ENCODE peak calls at places on chromosomes 11 and 22, in seven cellular contexts. Y is heart right ventricle, A is bronchial epithelial cell, N is IMR-90, M is right atrium auricular region, S is GM23338, I is psoas muscle. W is an unnamed sample. For H3K27me3 and H3K36me3, the result is how much of the 10 kb centered on the place peaks cover.

GRCh38 chr11:95559899-95560298 is 229.7 kb downstream of the FAM76B start:
- DNase-seq in I (no peak), Y (no peak), N (no peak), S (no peak), M (no peak), A (no peak), W (no peak)

GRCh38 chr22:30314918-30315317 is 11.8 kb downstream of the TBC1D10A start:
- DNase-seq in M (no peak), N (peak), A (peak), Y (no peak), I (no peak), S (no peak), W (peak)

GRCh38 chr11:35387341-35387982 is 31.9 kb downstream of the SLC1A2 start:
- DNase-seq in S (no peak), I (no peak), N (peak), M (no peak), Y (no peak), A (no peak), W (no peak)

GRCh38 chr22:24548812-24549211 is 6.1 kb downstream of the GUCD1 start:
- DNase-seq in A (no peak), M (no peak), Y (no peak), I (no peak), N (no peak), S (no peak), W (no peak)

GRCh38 chr11:77410076-77410827 is 63.6 kb downstream of the PAK1 start:
- DNase-seq in S (peak), N (no peak), Y (no peak), M (no peak), I (no peak), A (no peak), W (no peak)

GRCh38 chr11:30406978-30407762 is 84.3 kb downstream of the ARL14EP start:
- DNase-seq in I (no peak), A (no peak), M (no peak), Y (no peak), S (peak), N (no peak), W (no peak)

GRCh38 chr11:126225266-126225665 is 13.7 kb downstream of the FAM118B start:
- DNase-seq in Y (no peak), M (no peak), A (no peak), N (no peak), I (no peak), S (no peak), W (no peak)

GRCh38 chr11:12088047-12088481 is 22.3 kb upstream of the MICAL2 start:
- DNase-seq in S (no peak), I (peak), A (peak), Y (peak), M (peak), N (peak), W (no peak)

GRCh38 chr11:93838967-93839366 is 11.5 kb downstream of the VSTM5 start:
- DNase-seq in N (no peak), A (no peak), I (no peak), Y (no peak), S (peak), M (no peak), W (no peak)

GRCh38 chr11:122215244-122215992 is 99.4 kb upstream of the BLID start:
- DNase-seq in N (peak), Y (peak), M (peak), S (peak), I (peak), A (peak), W (peak)

GRCh38 chr11:120558754-120559431 is 47.3 kb downstream of the GRIK4 start:
- DNase-seq in A (no peak), M (no peak), S (no peak), I (no peak), Y (no peak), N (no peak), W (no peak)

GRCh38 chr11:60872952-60873524 is 5.7 kb downstream of the ZP1 start:
- DNase-seq in A (no peak), Y (no peak), I (peak), S (peak), M (no peak), N (peak), W (no peak)

GRCh38 chr11:70063121-70063520 is 15.0 kb upstream of the ANO1 start:
- DNase-seq in M (peak), S (no peak), A (no peak), Y (no peak), N (no peak), I (no peak), W (no peak)

GRCh38 chr11:2133481-2134021 is 5.6 kb downstream of the IGF2 start:
- DNase-seq in I (peak), A (no peak), N (no peak), Y (peak), M (no peak), S (no peak), W (no peak)

GRCh38 chr11:29280452-29280851 is 736.4 kb downstream of the KCNA4 start:
- DNase-seq in A (peak), Y (no peak), N (peak), M (no peak), S (no peak), I (no peak), W (no peak)

GRCh38 chr11:35141538-35141937 is 2.6 kb downstream of the CD44 start:
- DNase-seq in M (peak), Y (peak), N (no peak), A (no peak), S (no peak), I (peak), W (no peak)

GRCh38 chr22:46777609-46777970 is 15.1 kb downstream of the TBC1D22A start:
- DNase-seq in A (no peak), I (no peak), Y (peak), S (no peak), N (no peak), M (no peak), W (peak)

GRCh38 chr11:46906596-46906995 is 11.8 kb downstream of the LRP4 start:
- DNase-seq in M (no peak), A (no peak), Y (no peak), I (no peak), N (peak), S (peak), W (no peak)

GRCh38 chr11:76668362-76669155 is 2.0 kb downstream of the LRRC32 start:
- DNase-seq in Y (no peak), S (no peak), M (no peak), A (no peak), I (peak), N (no peak), W (no peak)

GRCh38 chr22:33851240-33851639 is 69.0 kb downstream of the LARGE1 start:
- DNase-seq in S (no peak), Y (no peak), A (peak), M (no peak), N (peak), I (no peak), W (no peak)

GRCh38 chr11:77517753-77518152 is 43.9 kb upstream of the PAK1 start:
- DNase-seq in Y (no peak), A (no peak), N (no peak), M (no peak), S (peak), I (no peak), W (no peak)

GRCh38 chr22:24035296-24035695 is 24.2 kb downstream of the CABIN1 start:
- DNase-seq in N (no peak), S (no peak), A (no peak), I (no peak), M (no peak), Y (no peak), W (no peak)

GRCh38 chr22:42336527-42337227 is 66.2 kb upstream of the TCF20 start:
- DNase-seq in Y (no peak), A (no peak), S (no peak), I (no peak), N (no peak), M (no peak), W (no peak)

GRCh38 chr22:22408731-22409696 is 99.5 kb downstream of the ZNF280B start:
- DNase-seq in A (peak), S (peak), I (no peak), M (peak), N (peak), Y (no peak), W (peak)

GRCh38 chr11:134236834-134237556 is 12.5 kb downstream of the VPS26B start:
- DNase-seq in S (no peak), M (no peak), Y (no peak), I (no peak), N (peak), A (no peak), W (no peak)

GRCh38 chr11:120327311-120327710 is 2.2 kb downstream of the TLCD5 start:
- DNase-seq in A (no peak), Y (no peak), M (no peak), S (no peak), N (no peak), I (no peak), W (no peak)

GRCh38 chr11:112797072-112797471 is 164.1 kb upstream of the NCAM1 start:
- DNase-seq in A (no peak), M (no peak), Y (no peak), I (no peak), S (peak), N (no peak), W (no peak)

GRCh38 chr11:68982134-68982533 is 1.3 kb upstream of the MRGPRD start:
- DNase-seq in I (no peak), S (no peak), Y (no peak), M (no peak), N (no peak), A (no peak), W (no peak)

GRCh38 chr22:32951807-32952153 is 106.4 kb downstream of the SYN3 start:
- DNase-seq in S (no peak), N (no peak), I (peak), A (no peak), Y (peak), M (no peak), W (no peak)

GRCh38 chr11:10900686-10901415 is 43.0 kb upstream of the ZBED5 start:
- DNase-seq in N (peak), I (peak), Y (no peak), M (no peak), S (no peak), A (peak), W (no peak)

GRCh38 chr22:17910561-17911311 is 113.6 kb downstream of the MICAL3 start:
- DNase-seq in Y (peak), M (peak), S (peak), I (peak), N (peak), A (peak), W (no peak)

GRCh38 chr11:86742436-86742805 is 57.9 kb upstream of the PRSS23 start:
- DNase-seq in I (no peak), N (no peak), S (no peak), Y (no peak), A (no peak), M (no peak), W (no peak)

GRCh38 chr11:119323532-119324033 is 6.7 kb upstream of the MCAM start:
- DNase-seq in S (peak), N (peak), Y (no peak), M (peak), A (peak), I (peak), W (no peak)

GRCh38 chr22:41367680-41368542 is 13.8 kb upstream of the TEF start:
- DNase-seq in S (peak), Y (no peak), A (peak), M (peak), N (peak), I (no peak), W (no peak)

GRCh38 chr11:58204042-58204441 is at the start of gene OR1S2:
- DNase-seq in M (no peak), A (no peak), N (no peak), I (no peak), Y (no peak), S (no peak), W (no peak)
- H3K27me3 ChIP-seq in M (under half), A (under half), N (under half), I (under half), Y (under half), S (under half), W (under half)

DNA sequence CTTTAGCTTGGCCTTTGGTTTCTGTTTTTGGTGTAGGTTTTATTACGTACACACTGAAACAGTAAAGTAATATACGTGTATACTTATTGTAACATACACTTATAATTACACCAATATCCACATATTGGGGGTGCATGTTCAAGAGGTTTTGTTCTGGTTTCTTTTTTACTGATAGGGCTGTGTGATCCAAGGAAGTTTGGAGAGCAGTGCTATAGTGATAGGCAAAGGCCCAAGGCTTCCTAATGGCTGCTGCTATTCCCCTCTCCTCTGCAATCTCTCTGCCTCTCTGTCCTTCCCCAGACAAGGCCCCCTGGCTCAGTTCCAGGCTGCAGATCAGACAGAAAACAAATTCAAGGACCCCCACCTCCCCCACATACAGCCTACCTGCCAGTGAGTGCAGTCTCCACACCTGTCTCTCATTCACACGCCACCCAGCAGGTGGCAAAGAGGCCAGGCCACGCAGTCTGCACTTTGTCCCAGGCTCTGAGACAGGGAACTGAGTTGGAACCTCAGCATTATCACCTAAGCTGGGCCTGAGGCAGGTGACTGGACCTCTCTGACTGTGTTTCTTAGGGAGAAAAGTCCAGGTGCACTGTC is 15.1 kb downstream of the TMEM184B start:
- DNase-seq in M (no peak), N (no peak), S (peak), Y (no peak), I (no peak), A (no peak), W (no peak)
- H3K4me3 ChIP-seq in M (no peak), N (peak), S (no peak), Y (peak), I (peak), A (no peak), W (no peak)

GRCh38 chr11:72842126-72842525 is 27.9 kb downstream of the ATG16L2 start:
- DNase-seq in M (no peak), A (no peak), I (no peak), N (no peak), S (no peak), Y (no peak), W (no peak)
- H3K36me3 ChIP-seq in M (half or more), A (under half), I (under half), N (under half), S (under half), Y (half or more), W (under half)

GRCh38 chr11:116578971-116579687 is 193.7 kb downstream of the BUD13 start:
- DNase-seq in I (no peak), A (no peak), N (no peak), M (no peak), S (peak), Y (peak), W (no peak)
- H3K27me3 ChIP-seq in I (under half), A (under half), N (under half), M (under half), S (half or more), Y (half or more), W (under half)

GRCh38 chr11:75566763-75567279 is 4.8 kb downstream of the SERPINH1 start:
- DNase-seq in I (no peak), A (no peak), S (no peak), M (no peak), Y (no peak), N (no peak), W (no peak)

GRCh38 chr11:75565221-75565814 is 3.3 kb downstream of the SERPINH1 start:
- DNase-seq in I (peak), Y (peak), S (no peak), M (peak), N (peak), A (peak), W (no peak)

GRCh38 chr11:75563978-75564552 is 2.0 kb downstream of the SERPINH1 start:
- DNase-seq in I (peak), N (peak), S (peak), M (peak), A (no peak), Y (peak), W (no peak)

GRCh38 chr11:75567971-75568370 is 5.9 kb downstream of the SERPINH1 start:
- DNase-seq in I (no peak), N (no peak), M (no peak), Y (no peak), S (no peak), A (no peak), W (no peak)

DNA sequence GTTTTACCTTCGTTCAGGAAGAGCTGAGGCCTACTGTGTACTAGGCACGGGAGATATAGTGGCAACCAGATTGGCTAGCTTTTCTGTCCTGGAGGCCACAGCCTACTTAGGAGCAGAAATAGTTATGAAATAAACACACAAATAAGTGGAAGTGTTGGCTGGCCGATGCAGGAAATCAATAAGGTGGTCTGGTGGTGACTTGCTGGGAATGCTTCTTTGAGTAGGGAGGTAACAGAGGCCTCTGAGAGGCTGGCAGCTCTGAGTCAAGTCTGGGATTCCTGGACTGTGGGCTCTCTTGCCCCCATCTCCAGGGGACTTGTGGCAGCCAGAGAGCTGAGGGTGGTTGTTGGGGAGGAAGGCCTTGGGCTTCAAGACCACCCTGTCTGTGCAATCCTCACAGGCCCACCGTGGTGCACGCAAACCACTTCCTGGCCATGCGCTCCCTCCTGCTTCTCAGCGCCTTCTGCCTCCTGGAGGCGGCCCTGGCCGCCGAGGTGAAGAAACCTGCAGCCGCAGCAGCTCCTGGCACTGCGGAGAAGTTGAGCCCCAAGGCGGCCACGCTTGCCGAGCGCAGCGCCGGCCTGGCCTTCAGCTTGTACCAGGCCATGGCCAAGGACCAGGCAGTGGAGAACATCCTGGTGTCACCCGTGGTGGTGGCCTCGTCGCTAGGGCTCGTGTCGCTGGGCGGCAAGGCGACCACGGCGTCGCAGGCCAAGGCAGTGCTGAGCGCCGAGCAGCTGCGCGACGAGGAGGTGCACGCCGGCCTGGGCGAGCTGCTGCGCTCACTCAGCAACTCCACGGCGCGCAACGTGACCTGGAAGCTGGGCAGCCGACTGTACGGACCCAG is 4.1 kb downstream of the SERPINH1 start:
- DNase-seq in M (no peak), I (no peak), Y (no peak), S (no peak), N (no peak), A (no peak), W (no peak)
- H3K4me3 ChIP-seq in M (peak), I (peak), Y (peak), S (peak), N (no peak), A (no peak), W (no peak)

GRCh38 chr11:43410394-43410793 is 51.7 kb downstream of the TTC17 start:
- DNase-seq in N (no peak), A (no peak), S (no peak), I (no peak), Y (no peak), M (no peak), W (no peak)

GRCh38 chr11:43404836-43405479 is 46.2 kb downstream of the TTC17 start:
- DNase-seq in I (no peak), N (no peak), Y (no peak), M (no peak), A (peak), S (no peak), W (no peak)

GRCh38 chr11:43403357-43404231 is 44.9 kb downstream of the TTC17 start:
- DNase-seq in I (no peak), M (no peak), S (no peak), Y (no peak), A (no peak), N (no peak), W (no peak)

GRCh38 chr11:43404406-43404805 is 45.7 kb downstream of the TTC17 start:
- DNase-seq in Y (no peak), N (no peak), S (no peak), I (no peak), M (no peak), A (peak), W (no peak)

DNA sequence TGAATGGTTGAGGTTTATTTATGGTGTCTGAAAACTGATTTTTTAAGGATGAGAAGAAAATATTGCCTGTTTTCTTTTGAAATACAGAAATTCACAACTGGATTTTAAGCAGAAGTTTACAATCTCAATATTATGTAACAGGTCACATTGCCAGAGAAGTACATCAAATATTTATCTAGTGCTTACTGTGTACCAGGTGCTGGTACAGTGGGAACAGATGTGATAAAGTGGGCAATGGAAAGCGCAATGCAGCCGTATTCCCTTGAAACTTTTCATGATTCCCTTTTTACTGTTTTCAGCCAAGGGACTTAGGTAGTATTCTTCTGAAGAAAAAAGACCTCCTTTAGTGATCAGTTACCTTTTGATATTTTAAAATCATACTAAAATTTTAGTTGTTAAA is 49.6 kb downstream of the TTC17 start:
- DNase-seq in S (no peak), M (no peak), Y (no peak), N (no peak), I (no peak), A (no peak), W (no peak)
- H3K36me3 ChIP-seq in S (under half), M (half or more), Y (half or more), N (under half), I (under half), A (under half), W (under half)

GRCh38 chr11:64292458-64293254 is 1.6 kb downstream of the KCNK4 start:
- DNase-seq in A (no peak), Y (no peak), I (no peak), S (peak), N (no peak), M (no peak), W (no peak)
- H3K27me3 ChIP-seq in A (under half), Y (half or more), I (half or more), S (half or more), N (half or more), M (under half), W (under half)

GRCh38 chr11:127862406-127862805 is 725.0 kb downstream of the ETS1 start:
- DNase-seq in I (no peak), M (no peak), Y (no peak), A (peak), S (peak), N (no peak), W (no peak)
- H3K4me3 ChIP-seq in I (no peak), M (no peak), Y (no peak), A (no peak), S (no peak), N (no peak), W (no peak)

W was measured in GM06990.